ENCODE peak calls at places on chromosomes 6 and 20, in nine cellular contexts. J, O, B, I, V, P, K, D and N are unnamed samples. For H3K27me3, the result is how much of the 10 kb centered on the place peaks cover.

GRCh38 chr6:21354805-21355238 is 238.7 kb upstream of the SOX4 start:
- DNase-seq in O (peak), B (no peak), P (no peak), I (no peak), J (no peak), V (no peak), K (no peak), D (no peak), N (no peak)

GRCh38 chr20:19621072-19621471 is 137.0 kb upstream of the RIN2 start:
- DNase-seq in P (no peak), K (no peak), O (no peak), J (no peak), V (no peak), I (no peak), B (no peak), D (no peak), N (no peak)

GRCh38 chr6:36839819-36840379 is 655 bp upstream of the CPNE5 start:
- DNase-seq in J (peak), I (peak), K (peak), V (no peak), P (peak), O (peak), D (peak), B (peak), N (peak)

GRCh38 chr6:43669050-43669921 is 18.3 kb downstream of the MRPS18A start:
- DNase-seq in O (peak), J (peak), I (peak), B (peak), K (peak), D (no peak), V (no peak), P (peak), N (no peak)

GRCh38 chr6:44496705-44497369 is 109.3 kb downstream of the CDC5L start:
- DNase-seq in D (no peak), J (no peak), O (no peak), B (no peak), I (no peak), K (no peak), P (no peak), V (no peak), N (no peak)

GRCh38 chr6:36033935-36034334 is 6.3 kb downstream of the MAPK14 start:
- DNase-seq in I (no peak), B (no peak), K (peak), P (no peak), O (no peak), V (no peak), J (no peak), D (no peak), N (no peak)

GRCh38 chr20:45036044-45036755 is 64.7 kb downstream of the KCNS1 start:
- DNase-seq in K (peak), B (no peak), D (peak), V (peak), J (no peak), P (no peak), O (no peak), I (no peak), N (no peak)

GRCh38 chr6:139133272-139133671 is 1.6 kb upstream of the HECA start:
- DNase-seq in P (no peak), D (no peak), O (no peak), J (no peak), V (no peak), I (no peak), B (no peak), K (no peak), N (no peak)

GRCh38 chr20:41524980-41525613 is 93.1 kb downstream of the CHD6 start:
- DNase-seq in P (peak), B (peak), I (peak), K (peak), V (peak), O (peak), J (peak), D (no peak), N (peak)

GRCh38 chr20:719816-720215 is 44.2 kb upstream of the SCRT2 start:
- DNase-seq in B (no peak), D (no peak), P (no peak), K (no peak), V (no peak), J (no peak), O (no peak), I (no peak), N (no peak)

GRCh38 chr6:121770943-121771342 is 335.5 kb downstream of the GJA1 start:
- DNase-seq in J (no peak), D (peak), K (no peak), P (no peak), O (no peak), B (no peak), I (no peak), V (no peak), N (no peak)

GRCh38 chr6:96460052-96460700 is 61.4 kb upstream of the UFL1 start:
- DNase-seq in I (no peak), P (no peak), B (no peak), V (no peak), O (no peak), D (no peak), K (no peak), J (no peak), N (no peak)

GRCh38 chr6:78308025-78308424 is 559.3 kb upstream of the IRAK1BP1 start:
- DNase-seq in D (peak), B (no peak), K (no peak), V (peak), I (no peak), O (no peak), P (no peak), J (peak), N (no peak)

GRCh38 chr6:44667226-44667625 is 279.7 kb downstream of the CDC5L start:
- DNase-seq in J (peak), V (peak), O (no peak), I (no peak), D (peak), P (no peak), B (no peak), K (peak), N (no peak)

GRCh38 chr6:8828376-8828775 is 393.0 kb upstream of the SLC35B3 start:
- DNase-seq in B (no peak), I (no peak), J (no peak), V (no peak), D (no peak), O (no peak), K (no peak), P (no peak), N (no peak)

GRCh38 chr6:155328539-155329459 is 14.5 kb upstream of the TFB1M start:
- DNase-seq in V (no peak), J (no peak), I (peak), B (no peak), K (no peak), D (no peak), P (no peak), O (peak), N (no peak)

GRCh38 chr20:25310921-25311728 is 63.2 kb downstream of the PYGB start:
- DNase-seq in K (peak), B (no peak), O (no peak), V (peak), P (no peak), I (peak), J (no peak), D (no peak), N (peak)

GRCh38 chr20:21235713-21236445 is 67.3 kb upstream of the XRN2 start:
- DNase-seq in J (peak), V (peak), I (peak), B (peak), O (peak), D (peak), K (peak), P (peak), N (peak)

GRCh38 chr6:220736-221475 is 71.4 kb upstream of the DUSP22 start:
- DNase-seq in B (no peak), J (no peak), O (no peak), K (peak), V (no peak), D (no peak), P (no peak), I (no peak), N (no peak)

GRCh38 chr20:62952373-62953166 is at the start of gene SLC17A9:
- DNase-seq in J (peak), D (peak), V (peak), I (peak), O (peak), K (peak), B (peak), P (peak), N (peak)

GRCh38 chr20:57928181-57928967 is 218.6 kb upstream of the PMEPA1 start:
- DNase-seq in D (no peak), O (no peak), B (no peak), J (no peak), V (peak), P (no peak), I (no peak), K (no peak), N (no peak)

GRCh38 chr6:7438011-7438410 is 48.4 kb downstream of the RIOK1 start:
- DNase-seq in K (no peak), J (no peak), V (no peak), P (no peak), B (no peak), I (no peak), D (no peak), O (no peak), N (no peak)

GRCh38 chr6:151440930-151441329 is 11.0 kb downstream of the RMND1 start:
- DNase-seq in J (no peak), V (no peak), B (no peak), I (no peak), O (no peak), D (no peak), P (no peak), K (peak), N (no peak)

GRCh38 chr6:41119508-41119907 is 34.6 kb downstream of the TREML1 start:
- DNase-seq in K (no peak), V (no peak), D (no peak), O (no peak), J (no peak), P (no peak), B (no peak), I (no peak), N (no peak)

GRCh38 chr6:67131827-67132226 is 1424.8 kb upstream of the EYS start:
- DNase-seq in O (no peak), B (no peak), I (no peak), V (no peak), P (no peak), D (no peak), J (peak), K (peak), N (no peak)

GRCh38 chr6:35181933-35182612 is 31.7 kb upstream of the SCUBE3 start:
- DNase-seq in K (peak), B (peak), I (peak), P (peak), J (peak), V (peak), O (peak), D (peak), N (no peak)

GRCh38 chr6:36201612-36202011 is 5.1 kb downstream of the BRPF3 start:
- DNase-seq in B (no peak), D (no peak), K (no peak), O (no peak), V (no peak), P (no peak), J (no peak), I (no peak), N (no peak)

GRCh38 chr20:23820493-23820892 is 6.0 kb downstream of the CST2 start:
- DNase-seq in B (no peak), P (no peak), J (no peak), K (peak), I (no peak), D (no peak), O (no peak), V (peak), N (no peak)

DNA sequence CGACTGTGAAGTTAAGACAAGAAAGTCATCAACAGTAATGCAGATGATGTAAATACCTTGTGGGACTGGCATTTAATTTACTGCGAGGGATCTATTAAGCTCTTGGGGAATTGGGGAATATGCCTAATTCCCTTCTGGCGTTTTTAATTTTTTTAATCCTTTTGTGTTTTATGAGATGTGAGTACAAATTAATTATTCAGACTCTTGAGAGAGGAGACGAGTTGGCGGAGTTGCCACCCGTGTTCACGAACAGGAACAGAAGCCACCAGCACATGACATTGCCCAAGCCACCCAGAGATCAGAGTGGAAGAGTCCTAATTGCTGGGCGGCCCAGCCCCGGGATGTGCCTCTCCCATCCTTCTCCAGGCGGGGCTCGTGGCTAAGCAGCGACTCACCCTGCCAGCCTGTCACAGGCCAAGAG is 518 bp upstream of the CRYBG1 start:
- DNase-seq in O (no peak), J (no peak), I (no peak), V (no peak), K (no peak), P (no peak), D (no peak), B (no peak), N (no peak)
- H3K27me3 ChIP-seq in O (under half), J (under half), I (under half), V (under half), K (under half), P (under half), D (under half), B (half or more), N (under half)

DNA sequence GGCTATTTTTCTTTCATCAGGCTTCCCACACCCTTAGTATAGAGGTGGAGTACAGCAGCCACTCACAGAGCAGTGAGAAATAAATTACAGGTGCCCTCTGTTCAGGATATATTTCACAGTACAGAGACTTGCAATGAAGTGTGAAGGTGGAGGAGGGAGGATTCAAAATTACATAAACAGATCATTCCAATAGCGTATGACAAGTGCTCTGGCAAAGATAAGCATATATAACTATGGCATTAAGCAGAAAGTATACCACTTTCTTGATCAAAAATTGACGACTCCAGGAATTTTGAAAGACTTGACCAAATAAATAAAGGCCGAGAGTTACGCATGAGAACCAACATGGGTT is 108.7 kb downstream of the GPX5 start:
- DNase-seq in P (no peak), J (no peak), K (no peak), V (no peak), O (no peak), B (no peak), D (no peak), I (no peak), N (no peak)
- H3K27ac ChIP-seq in P (no peak), J (no peak), K (no peak), V (no peak), O (no peak), B (no peak), D (no peak), I (no peak), N (no peak)

GRCh38 chr6:30075987-30076311 is 380 bp upstream of the RNF39 start:
- DNase-seq in B (no peak), V (no peak), P (no peak), D (no peak), I (peak), K (no peak), J (no peak), O (no peak), N (no peak)
- TF ChIP-seq CTCF in B (no peak), V (no peak), P (no peak), D (no peak), I (no peak), K (no peak), J (peak), O (no peak), N (no peak)

DNA sequence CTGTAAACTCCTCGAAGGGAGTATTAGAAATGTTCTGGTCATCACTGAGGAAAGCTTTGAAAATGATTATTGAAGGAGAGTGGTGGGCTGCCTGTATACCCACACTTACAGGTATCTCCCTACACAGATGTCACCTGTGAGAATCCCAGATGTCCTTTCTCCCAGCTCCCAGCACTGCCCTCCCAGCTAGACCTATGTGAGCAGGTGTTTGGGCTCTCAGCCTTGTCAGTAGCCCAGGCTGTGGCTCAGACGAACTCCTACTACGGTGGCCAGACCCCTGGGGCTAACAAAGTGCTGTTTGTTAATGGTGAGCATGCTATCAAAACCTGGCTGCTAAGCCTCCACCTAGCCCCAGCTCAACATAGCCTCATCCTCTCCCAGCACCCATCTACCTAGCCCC is 7.1 kb downstream of the PRSS16 start:
- DNase-seq in O (no peak), J (no peak), B (no peak), D (no peak), K (no peak), I (no peak), V (no peak), P (no peak), N (no peak)
- H3K27me3 ChIP-seq in O (under half), J (under half), B (half or more), D (under half), K (under half), I (under half), V (under half), P (under half), N (under half)

GRCh38 chr6:32843321-32843978 is 397 bp downstream of the PSMB8 start:
- DNase-seq in V (no peak), K (peak), D (no peak), O (no peak), I (no peak), B (no peak), P (peak), J (no peak), N (no peak)

GRCh38 chr6:32843979-32844838 is at the start of gene PSMB8:
- DNase-seq in K (peak), P (peak), J (peak), D (peak), B (peak), I (peak), O (peak), V (peak), N (peak)

GRCh38 chr6:32844839-32845372 is 1.1 kb upstream of the PSMB8 start:
- DNase-seq in D (no peak), B (no peak), K (no peak), O (no peak), V (no peak), P (no peak), J (no peak), I (no peak), N (no peak)

GRCh38 chr6:32847004-32847403 is 3.2 kb upstream of the PSMB8 start:
- DNase-seq in K (no peak), V (no peak), D (no peak), J (no peak), P (no peak), I (no peak), O (no peak), B (no peak), N (no peak)

DNA sequence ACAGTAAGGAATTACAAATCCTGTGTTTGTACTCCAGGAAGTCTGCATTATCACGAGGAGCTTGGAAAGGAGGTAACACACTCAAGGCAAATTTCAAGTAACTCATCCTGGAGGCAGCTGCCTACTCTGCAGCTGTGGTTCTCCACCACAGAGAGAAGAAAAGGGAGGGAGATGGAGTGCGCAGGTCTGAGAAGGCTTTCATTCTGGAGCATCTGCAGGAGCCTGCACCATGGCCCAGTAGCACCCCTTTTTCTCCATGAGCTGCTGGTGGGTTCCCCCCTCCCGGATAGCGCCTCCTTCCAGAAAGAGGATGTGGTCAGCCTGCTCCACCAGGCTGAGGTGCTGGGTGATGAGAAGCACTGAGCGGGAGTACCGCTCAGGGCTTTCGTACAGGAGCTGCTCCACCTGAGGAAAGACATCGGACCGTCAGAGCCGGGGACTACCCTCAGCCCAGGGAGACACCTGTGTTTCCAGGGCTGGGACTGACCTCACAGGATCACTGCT is 1.6 kb upstream of the PSMB8 start:
- DNase-seq in I (no peak), D (no peak), J (no peak), K (no peak), B (no peak), P (no peak), V (no peak), O (no peak), N (no peak)
- H3K27ac ChIP-seq in I (peak), D (no peak), J (no peak), K (no peak), B (peak), P (no peak), V (no peak), O (no peak), N (peak)